ENCODE peak calls at places on chromosomes 7 and 10, in four cellular contexts. T, N, B and K are unnamed samples.

GRCh38 chr10:50063100-50063499 is 4.7 kb upstream of the WASHC2A start:
- DNase-seq in T (no peak), N (no peak), B (no peak), K (no peak)

GRCh38 chr10:98488669-98489430 is 42.1 kb upstream of the HPS1 start:
- DNase-seq in T (no peak), N (no peak), B (no peak), K (peak; percentile 57)

GRCh38 chr10:30751678-30752331 is 122.3 kb upstream of the LYZL2 start:
- DNase-seq in T (peak; percentile 10), N (peak; percentile 63), B (peak; percentile 81), K (peak; percentile 78)

GRCh38 chr7:90825779-90826178 is 229.7 kb downstream of the CDK14 start:
- DNase-seq in T (no peak), N (no peak), B (no peak), K (peak; percentile 55)

GRCh38 chr7:18320971-18321567 is 174.5 kb upstream of the HDAC9 start:
- DNase-seq in T (peak; percentile 43), N (peak; percentile 65), B (peak; percentile 63), K (peak; percentile 73)

GRCh38 chr7:124720195-124720594 is 45.4 kb downstream of the GPR37 start:
- DNase-seq in T (no peak), N (no peak), B (no peak), K (peak; percentile 95)

GRCh38 chr7:121076350-121077164 is 88.0 kb downstream of the CPED1 start:
- DNase-seq in T (no peak), N (no peak), B (peak; percentile 13), K (peak; percentile 75)

GRCh38 chr10:44830022-44830421 is 81.1 kb upstream of the TMEM72 start:
- DNase-seq in T (no peak), N (no peak), B (no peak), K (peak; percentile 96)

GRCh38 chr10:46527241-46527811 is 29.1 kb downstream of the GPRIN2 start:
- DNase-seq in T (no peak), N (no peak), B (no peak), K (no peak)

GRCh38 chr7:1700536-1701333 is 30.7 kb downstream of the ELFN1 start:
- DNase-seq in T (no peak), N (no peak), B (no peak), K (no peak)

GRCh38 chr10:34111179-34111578 is 703.9 kb downstream of the PARD3 start:
- DNase-seq in T (no peak), N (no peak), B (no peak), K (no peak)

GRCh38 chr7:131010714-131011436 is 276.9 kb upstream of the KLF14 start:
- DNase-seq in T (no peak), N (no peak), B (no peak), K (no peak)

GRCh38 chr10:117175901-117176534 is 21.3 kb upstream of the KCNK18 start:
- DNase-seq in T (peak; percentile 75), N (peak; percentile 84), B (peak; percentile 87), K (peak; percentile 76)

GRCh38 chr10:100747826-100748231 is 2.4 kb downstream of the PAX2 start:
- DNase-seq in T (no peak), N (no peak), B (no peak), K (no peak)

GRCh38 chr10:92542458-92542857 is 31.4 kb downstream of the IDE start:
- DNase-seq in T (no peak), N (no peak), B (no peak), K (no peak)

GRCh38 chr10:92545556-92545955 is 28.3 kb downstream of the IDE start:
- DNase-seq in T (no peak), N (no peak), B (no peak), K (no peak)

GRCh38 chr10:92547676-92548075 is 26.2 kb downstream of the IDE start:
- DNase-seq in T (no peak), N (no peak), B (no peak), K (no peak)

GRCh38 chr10:92541583-92541982 is 32.3 kb downstream of the IDE start:
- DNase-seq in T (no peak), N (no peak), B (no peak), K (no peak)

GRCh38 chr10:92544296-92544695 is 29.6 kb downstream of the IDE start:
- DNase-seq in T (no peak), N (no peak), B (no peak), K (peak; percentile 10)
- H3K4me3 ChIP-seq in T (no peak overlapping the region), N (no peak overlapping the region), B (no peak overlapping the region), K (no peak overlapping the region)

DNA sequence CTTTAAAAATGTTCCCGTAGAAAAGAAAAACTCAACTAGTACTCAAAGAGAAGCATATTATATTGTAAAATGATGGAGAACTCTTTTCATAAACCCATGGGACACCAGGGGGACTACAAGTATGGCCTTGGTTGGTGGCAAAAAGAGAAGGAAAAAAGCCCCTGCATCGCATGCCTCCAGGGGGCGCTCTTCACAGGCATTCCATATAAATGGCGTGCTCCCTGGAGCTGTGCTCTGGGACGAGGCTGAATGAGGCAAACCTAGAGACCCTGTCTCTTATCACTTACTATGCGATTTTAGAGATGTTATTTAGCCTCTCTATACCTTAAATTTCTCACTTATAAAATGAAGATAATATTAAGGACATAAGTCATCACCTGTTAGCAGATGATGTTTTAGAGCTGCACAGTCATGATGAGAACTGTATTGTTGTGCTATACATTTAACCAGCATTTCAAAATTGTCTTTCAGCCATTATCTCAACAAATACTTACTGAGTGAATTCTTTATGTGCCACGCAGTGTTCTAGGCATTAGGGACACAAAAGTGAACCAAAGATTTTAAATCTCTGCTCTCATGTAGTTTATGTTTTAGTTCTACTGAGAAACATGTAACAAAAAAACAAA is 105.8 kb downstream of the ARHGAP21 start:
- DNase-seq in T (peak; percentile 45), N (peak; percentile 48), B (peak; percentile 52), K (peak; percentile 51)
- TF ChIP-seq EZH2phosphoT487 in T (no peak), N (no peak), B (no peak), K (no peak)

DNA sequence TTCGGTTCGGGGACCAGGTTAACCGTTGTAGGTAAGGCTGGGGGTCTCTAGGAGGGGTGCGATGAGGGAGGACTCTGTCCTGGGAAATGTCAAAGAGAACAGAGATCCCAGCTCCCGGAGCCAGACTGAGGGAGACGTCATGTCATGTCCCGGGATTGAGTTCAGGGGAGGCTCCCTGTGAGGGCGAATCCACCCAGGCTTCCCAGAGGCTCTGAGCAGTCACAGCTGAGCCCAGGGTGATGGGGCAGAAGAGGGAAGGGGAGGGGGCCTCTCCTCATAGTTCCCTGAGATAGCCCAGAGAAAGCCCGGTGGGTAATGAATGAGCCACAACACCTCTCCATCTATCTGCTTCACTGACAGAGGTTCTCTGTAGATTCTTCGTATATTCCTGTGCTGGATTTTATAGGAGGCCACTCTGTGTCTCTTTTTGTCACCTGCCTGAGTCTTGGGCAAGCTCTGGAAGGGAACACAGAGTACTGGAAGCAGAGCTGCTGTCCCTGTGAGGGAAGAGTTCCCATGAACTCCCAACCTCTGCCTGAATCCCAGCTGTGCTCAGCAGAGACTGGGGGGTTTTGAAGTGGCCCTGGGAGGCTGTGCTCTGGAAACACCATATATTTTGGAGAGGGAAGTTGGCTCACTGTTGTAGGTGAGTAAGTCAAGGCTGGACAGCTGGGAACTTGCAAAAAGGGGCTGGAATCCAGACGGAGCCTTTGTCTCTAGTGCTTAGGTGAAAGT is 16.4 kb downstream of the PRSS2 start:
- DNase-seq in T (no peak), N (no peak), B (no peak), K (no peak)
- H3K4me3 ChIP-seq in T (no peak overlapping the region), N (no peak overlapping the region), B (no peak overlapping the region), K (no peak overlapping the region)

GRCh38 chr10:102645741-102646609 is 1.7 kb downstream of the TRIM8 start:
- DNase-seq in T (peak; percentile 82), N (peak; percentile 85), B (peak; percentile 88), K (peak; percentile 87)
- TF ChIP-seq EZH2phosphoT487 in T (no peak), N (no peak), B (no peak), K (no peak)

GRCh38 chr7:157576415-157576814 is 239.6 kb downstream of the DNAJB6 start:
- DNase-seq in T (no peak), N (no peak), B (no peak), K (no peak)
- H3K4me3 ChIP-seq in T (no peak overlapping the region), N (no peak overlapping the region), B (no peak overlapping the region), K (no peak overlapping the region)

GRCh38 chr10:80771902-80772555 is 234.3 kb downstream of the SH2D4B start:
- DNase-seq in T (no peak), N (no peak), B (no peak), K (no peak)

GRCh38 chr10:80767940-80768339 is 230.2 kb downstream of the SH2D4B start:
- DNase-seq in T (no peak), N (no peak), B (no peak), K (no peak)

GRCh38 chr10:80772596-80772995 is 234.9 kb downstream of the SH2D4B start:
- DNase-seq in T (no peak), N (no peak), B (no peak), K (no peak)

DNA sequence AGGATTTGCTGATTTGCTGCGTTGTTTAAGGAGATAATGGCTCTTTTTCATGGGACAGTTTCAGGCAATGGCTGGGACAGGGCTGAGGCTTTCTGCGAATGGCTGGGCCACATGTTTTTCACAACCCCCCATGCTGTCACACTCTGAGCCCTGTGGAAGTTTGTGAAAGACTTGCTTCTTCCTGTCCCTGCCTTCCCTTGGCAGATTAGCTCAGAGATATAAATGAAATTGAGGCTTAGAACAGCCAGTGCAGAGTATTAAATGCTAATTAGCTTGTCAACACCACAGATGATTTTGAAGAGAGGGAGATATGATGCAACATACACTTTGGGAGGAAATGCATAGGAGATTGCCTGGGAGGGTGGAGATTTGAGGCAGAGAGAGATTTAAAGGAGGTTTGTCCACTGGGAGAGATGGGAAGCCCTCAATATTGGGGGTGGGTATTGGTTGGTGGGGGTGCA is 232.0 kb downstream of the SH2D4B start:
- DNase-seq in T (no peak), N (no peak), B (no peak), K (no peak)
- TF ChIP-seq EZH2phosphoT487 in T (no peak), N (no peak), B (no peak), K (no peak)

DNA sequence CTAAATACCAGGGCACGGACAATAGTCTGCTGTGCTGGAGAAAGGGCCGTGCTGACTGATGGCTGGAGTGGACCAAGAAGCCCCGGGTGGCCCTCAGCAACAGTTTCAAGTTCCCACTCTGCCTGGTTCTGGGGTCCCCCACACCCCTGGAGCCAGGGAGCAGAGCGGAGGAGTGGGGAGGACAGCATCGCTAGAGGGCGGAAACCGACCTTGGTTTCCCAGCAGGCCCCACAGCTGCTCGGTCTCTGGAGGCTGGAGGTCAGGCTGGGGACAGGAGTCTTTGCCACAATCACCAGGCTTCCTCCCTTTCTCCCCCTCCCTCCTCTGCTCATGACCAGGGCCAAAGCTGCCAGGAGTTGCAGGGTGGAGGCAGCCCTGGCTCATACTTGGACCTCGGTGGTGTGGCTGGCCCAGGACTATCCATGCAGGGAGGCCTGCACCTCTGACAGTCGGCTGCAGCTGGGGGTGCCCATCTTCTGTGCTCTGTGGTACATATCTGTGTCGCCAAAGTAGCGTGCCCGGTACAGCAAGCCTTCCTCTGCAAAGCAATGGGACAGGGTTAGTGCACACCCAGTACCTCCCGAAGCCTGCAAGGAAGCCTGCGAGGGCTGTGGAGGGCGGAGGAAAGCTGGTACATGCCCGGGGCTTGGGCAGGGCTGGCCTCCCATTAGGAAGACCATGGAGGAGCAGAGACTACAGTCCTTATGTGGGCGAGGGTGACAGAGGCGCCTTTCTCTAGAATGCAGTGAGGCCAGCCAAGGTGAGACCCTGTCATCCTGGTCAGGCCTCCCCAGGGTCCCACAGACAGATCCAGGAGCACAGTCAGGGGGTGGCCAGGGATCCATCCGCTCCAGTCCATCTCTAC is 19.1 kb downstream of the DNAJB12 start:
- DNase-seq in T (no peak), N (peak; percentile 89), B (peak; percentile 11), K (no peak)
- H3K4me3 ChIP-seq in T (no peak overlapping the region), N (peak overlapping the region; percentile 35), B (no peak overlapping the region), K (no peak overlapping the region)